ENCODE peak calls at places on chromosomes 11 and 22, in six cellular contexts. One of them, this sample, is unnamed.

GRCh38 chr22:44045171-44045570 is 21.1 kb downstream of the PARVB start:
- DNase-seq in fibroblast of lung: no peak
- DNase-seq in BE2C: no peak
- DNase-seq in CD8-positive, alpha-beta memory T cell: no peak
- DNase-seq in RWPE2: no peak
- DNase-seq in colonic mucosa: no peak
- DNase-seq in this sample: no peak

GRCh38 chr11:79066456-79067354 is 374.1 kb downstream of the TENM4 start:
- DNase-seq in colonic mucosa: no peak
- DNase-seq in fibroblast of lung: no peak
- DNase-seq in BE2C: peak; percentile 74
- DNase-seq in RWPE2: no peak
- DNase-seq in CD8-positive, alpha-beta memory T cell: no peak
- DNase-seq in this sample: peak; percentile 51

GRCh38 chr22:37242395-37242918 is 1.6 kb downstream of the RAC2 start:
- DNase-seq in colonic mucosa: peak; percentile 68
- DNase-seq in fibroblast of lung: no peak
- DNase-seq in BE2C: peak; percentile 63
- DNase-seq in CD8-positive, alpha-beta memory T cell: peak; percentile 84
- DNase-seq in RWPE2: peak; percentile 76
- DNase-seq in this sample: peak; percentile 23

GRCh38 chr11:64382586-64382985 is 23.6 kb downstream of the RPS6KA4 start:
- DNase-seq in BE2C: no peak
- DNase-seq in CD8-positive, alpha-beta memory T cell: no peak
- DNase-seq in fibroblast of lung: no peak
- DNase-seq in RWPE2: no peak
- DNase-seq in colonic mucosa: no peak
- DNase-seq in this sample: no peak

GRCh38 chr11:3105791-3106735 is 48.8 kb upstream of the CARS1 start:
- DNase-seq in BE2C: no peak
- DNase-seq in fibroblast of lung: no peak
- DNase-seq in CD8-positive, alpha-beta memory T cell: no peak
- DNase-seq in colonic mucosa: peak; percentile 16
- DNase-seq in RWPE2: peak; percentile 47
- DNase-seq in this sample: no peak

GRCh38 chr11:34205326-34206035 is 100.1 kb downstream of the NAT10 start:
- DNase-seq in CD8-positive, alpha-beta memory T cell: no peak
- DNase-seq in fibroblast of lung: peak; percentile 22
- DNase-seq in RWPE2: no peak
- DNase-seq in colonic mucosa: no peak
- DNase-seq in BE2C: no peak
- DNase-seq in this sample: peak; percentile 48

GRCh38 chr22:19291218-19291579 is 320 bp downstream of the CLTCL1 start:
- DNase-seq in RWPE2: peak; percentile 52
- DNase-seq in colonic mucosa: peak; percentile 28
- DNase-seq in BE2C: peak; percentile 53
- DNase-seq in CD8-positive, alpha-beta memory T cell: peak; percentile 40
- DNase-seq in fibroblast of lung: no peak
- DNase-seq in this sample: peak; percentile 20

GRCh38 chr22:50317674-50318073 is 9.1 kb downstream of the DENND6B start:
- DNase-seq in fibroblast of lung: no peak
- DNase-seq in colonic mucosa: no peak
- DNase-seq in BE2C: no peak
- DNase-seq in RWPE2: no peak
- DNase-seq in CD8-positive, alpha-beta memory T cell: no peak
- DNase-seq in this sample: no peak

GRCh38 chr11:95154514-95154913 is 64.9 kb downstream of the ENDOD1 start:
- DNase-seq in CD8-positive, alpha-beta memory T cell: peak; percentile 26
- DNase-seq in fibroblast of lung: peak; percentile 66
- DNase-seq in BE2C: peak; percentile 74
- DNase-seq in colonic mucosa: peak; percentile 53
- DNase-seq in RWPE2: no peak
- DNase-seq in this sample: peak; percentile 70

GRCh38 chr22:37362618-37363017 is 64.7 kb downstream of the ELFN2 start:
- DNase-seq in CD8-positive, alpha-beta memory T cell: no peak
- DNase-seq in colonic mucosa: no peak
- DNase-seq in fibroblast of lung: peak; percentile 46
- DNase-seq in RWPE2: no peak
- DNase-seq in BE2C: no peak
- DNase-seq in this sample: no peak

GRCh38 chr22:40898850-40899357 is 37.0 kb upstream of the DNAJB7 start:
- DNase-seq in CD8-positive, alpha-beta memory T cell: no peak
- DNase-seq in fibroblast of lung: peak; percentile 78
- DNase-seq in BE2C: no peak
- DNase-seq in RWPE2: no peak
- DNase-seq in colonic mucosa: no peak
- DNase-seq in this sample: peak; percentile 20

GRCh38 chr11:58926251-58926650 is 13.0 kb upstream of the GLYATL1 start:
- DNase-seq in fibroblast of lung: peak; percentile 24
- DNase-seq in RWPE2: no peak
- DNase-seq in colonic mucosa: no peak
- DNase-seq in BE2C: no peak
- DNase-seq in CD8-positive, alpha-beta memory T cell: no peak
- DNase-seq in this sample: no peak

GRCh38 chr22:19446603-19447387 is 716 bp downstream of the C22orf39 start:
- DNase-seq in colonic mucosa: peak; percentile 32
- DNase-seq in fibroblast of lung: peak; percentile 5
- DNase-seq in CD8-positive, alpha-beta memory T cell: no peak
- DNase-seq in BE2C: no peak
- DNase-seq in RWPE2: no peak
- DNase-seq in this sample: no peak

GRCh38 chr11:73185680-73186293 is 32.3 kb upstream of the P2RY2 start:
- DNase-seq in fibroblast of lung: peak; percentile 18
- DNase-seq in RWPE2: peak; percentile 96
- DNase-seq in CD8-positive, alpha-beta memory T cell: no peak
- DNase-seq in BE2C: no peak
- DNase-seq in colonic mucosa: no peak
- DNase-seq in this sample: no peak

GRCh38 chr11:29171350-29171950 is 845.4 kb downstream of the KCNA4 start:
- DNase-seq in colonic mucosa: no peak
- DNase-seq in BE2C: no peak
- DNase-seq in fibroblast of lung: no peak
- DNase-seq in RWPE2: no peak
- DNase-seq in CD8-positive, alpha-beta memory T cell: no peak
- DNase-seq in this sample: no peak

GRCh38 chr11:71988050-71988449 is 10.7 kb upstream of the IL18BP start:
- DNase-seq in colonic mucosa: no peak
- DNase-seq in fibroblast of lung: peak; percentile 72
- DNase-seq in CD8-positive, alpha-beta memory T cell: no peak
- DNase-seq in BE2C: no peak
- DNase-seq in RWPE2: no peak
- DNase-seq in this sample: no peak

GRCh38 chr11:70643642-70644041 is 245.3 kb downstream of the CTTN start:
- DNase-seq in BE2C: no peak
- DNase-seq in CD8-positive, alpha-beta memory T cell: no peak
- DNase-seq in fibroblast of lung: no peak
- DNase-seq in RWPE2: no peak
- DNase-seq in colonic mucosa: no peak
- DNase-seq in this sample: no peak

GRCh38 chr11:119373059-119373875 is 8.2 kb downstream of the USP2 start:
- DNase-seq in fibroblast of lung: no peak
- DNase-seq in RWPE2: no peak
- DNase-seq in colonic mucosa: no peak
- DNase-seq in BE2C: no peak
- DNase-seq in CD8-positive, alpha-beta memory T cell: no peak
- DNase-seq in this sample: no peak

GRCh38 chr11:119375629-119376196 is 5.8 kb downstream of the USP2 start:
- DNase-seq in fibroblast of lung: peak; percentile 95
- DNase-seq in colonic mucosa: peak; percentile 58
- DNase-seq in RWPE2: no peak
- DNase-seq in CD8-positive, alpha-beta memory T cell: no peak
- DNase-seq in BE2C: peak; percentile 34
- DNase-seq in this sample: peak; percentile 77

GRCh38 chr11:119372260-119373058 is 9.0 kb downstream of the USP2 start:
- DNase-seq in RWPE2: no peak
- DNase-seq in BE2C: no peak
- DNase-seq in CD8-positive, alpha-beta memory T cell: no peak
- DNase-seq in fibroblast of lung: no peak
- DNase-seq in colonic mucosa: no peak
- DNase-seq in this sample: no peak

GRCh38 chr11:119374632-119375394 is 6.7 kb downstream of the USP2 start:
- DNase-seq in RWPE2: no peak
- DNase-seq in CD8-positive, alpha-beta memory T cell: no peak
- DNase-seq in colonic mucosa: no peak
- DNase-seq in fibroblast of lung: no peak
- DNase-seq in BE2C: peak; percentile 89
- DNase-seq in this sample: no peak

GRCh38 chr11:119373917-119374631 is 7.4 kb downstream of the USP2 start:
- DNase-seq in colonic mucosa: peak; percentile 86
- DNase-seq in BE2C: peak; percentile 90
- DNase-seq in CD8-positive, alpha-beta memory T cell: peak; percentile 39
- DNase-seq in fibroblast of lung: peak; percentile 86
- DNase-seq in RWPE2: no peak
- DNase-seq in this sample: peak; percentile 83
- H3K4me1 ChIP-seq in colonic mucosa: peaks cover 12% of the 10 kb centered on the region
- H3K4me1 ChIP-seq in BE2C: peaks cover 66% of the 10 kb centered on the region
- H3K4me1 ChIP-seq in CD8-positive, alpha-beta memory T cell: peaks cover 9% of the 10 kb centered on the region
- H3K4me1 ChIP-seq in fibroblast of lung: peaks cover 32% of the 10 kb centered on the region
- H3K4me1 ChIP-seq in RWPE2: peaks cover 33% of the 10 kb centered on the region
- H3K4me1 ChIP-seq in this sample: peaks cover 85% of the 10 kb centered on the region

GRCh38 chr22:20548806-20549205 is 41.4 kb downstream of the MED15 start:
- DNase-seq in fibroblast of lung: no peak
- DNase-seq in RWPE2: no peak
- DNase-seq in BE2C: no peak
- DNase-seq in colonic mucosa: no peak
- DNase-seq in CD8-positive, alpha-beta memory T cell: no peak
- DNase-seq in this sample: no peak

GRCh38 chr22:20550057-20550817 is 42.8 kb downstream of the MED15 start:
- DNase-seq in RWPE2: no peak
- DNase-seq in BE2C: no peak
- DNase-seq in CD8-positive, alpha-beta memory T cell: no peak
- DNase-seq in fibroblast of lung: no peak
- DNase-seq in colonic mucosa: no peak
- DNase-seq in this sample: no peak

GRCh38 chr22:20550851-20551744 is 43.7 kb downstream of the MED15 start:
- DNase-seq in fibroblast of lung: peak; percentile 54
- DNase-seq in colonic mucosa: no peak
- DNase-seq in CD8-positive, alpha-beta memory T cell: peak; percentile 41
- DNase-seq in RWPE2: no peak
- DNase-seq in BE2C: no peak
- DNase-seq in this sample: peak; percentile 74

GRCh38 chr22:20547029-20547428 is 39.6 kb downstream of the MED15 start:
- DNase-seq in BE2C: no peak
- DNase-seq in CD8-positive, alpha-beta memory T cell: no peak
- DNase-seq in fibroblast of lung: no peak
- DNase-seq in RWPE2: no peak
- DNase-seq in colonic mucosa: no peak
- DNase-seq in this sample: no peak

GRCh38 chr22:20549232-20549841 is 41.9 kb downstream of the MED15 start:
- DNase-seq in RWPE2: no peak
- DNase-seq in fibroblast of lung: no peak
- DNase-seq in BE2C: no peak
- DNase-seq in CD8-positive, alpha-beta memory T cell: peak; percentile 53
- DNase-seq in colonic mucosa: no peak
- DNase-seq in this sample: no peak
- H3K4me1 ChIP-seq in RWPE2: no peaks in the 10 kb centered on the region
- H3K4me1 ChIP-seq in fibroblast of lung: peaks cover 47% of the 10 kb centered on the region
- H3K4me1 ChIP-seq in BE2C: peaks cover 53% of the 10 kb centered on the region
- H3K4me1 ChIP-seq in CD8-positive, alpha-beta memory T cell: peaks cover 95% of the 10 kb centered on the region
- H3K4me1 ChIP-seq in colonic mucosa: peaks cover 13% of the 10 kb centered on the region
- H3K4me1 ChIP-seq in this sample: peaks cover 38% of the 10 kb centered on the region

DNA sequence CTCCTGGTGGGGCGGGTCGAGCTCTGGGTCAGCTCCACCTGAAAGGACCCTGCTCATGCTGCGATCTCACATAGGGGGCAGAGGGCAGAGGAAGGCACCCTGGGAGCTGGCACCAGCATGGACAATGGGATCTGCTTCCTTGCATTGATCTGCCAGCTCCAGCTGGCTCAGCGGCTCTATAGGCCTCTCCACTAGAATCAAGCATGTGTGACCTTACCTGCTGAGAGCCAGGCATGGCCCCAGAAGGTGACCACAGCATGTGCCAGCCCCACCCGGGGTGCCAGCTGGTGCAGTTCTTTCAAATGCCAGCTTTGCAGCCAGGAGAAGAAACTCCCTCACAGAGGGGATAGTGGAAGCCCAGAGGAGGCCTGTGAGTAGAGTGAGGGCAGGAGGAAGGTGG is 22.0 kb upstream of the KLHL35 start:
- DNase-seq in BE2C: no peak
- DNase-seq in fibroblast of lung: no peak
- DNase-seq in RWPE2: no peak
- DNase-seq in CD8-positive, alpha-beta memory T cell: no peak
- DNase-seq in colonic mucosa: no peak
- DNase-seq in this sample: no peak
- H3K4me1 ChIP-seq in BE2C: no peaks in the 10 kb centered on the region
- H3K4me1 ChIP-seq in fibroblast of lung: peaks cover 6% of the 10 kb centered on the region
- H3K4me1 ChIP-seq in RWPE2: no peaks in the 10 kb centered on the region
- H3K4me1 ChIP-seq in CD8-positive, alpha-beta memory T cell: no peaks in the 10 kb centered on the region
- H3K4me1 ChIP-seq in colonic mucosa: no peaks in the 10 kb centered on the region
- H3K4me1 ChIP-seq in this sample: no peaks in the 10 kb centered on the region

DNA sequence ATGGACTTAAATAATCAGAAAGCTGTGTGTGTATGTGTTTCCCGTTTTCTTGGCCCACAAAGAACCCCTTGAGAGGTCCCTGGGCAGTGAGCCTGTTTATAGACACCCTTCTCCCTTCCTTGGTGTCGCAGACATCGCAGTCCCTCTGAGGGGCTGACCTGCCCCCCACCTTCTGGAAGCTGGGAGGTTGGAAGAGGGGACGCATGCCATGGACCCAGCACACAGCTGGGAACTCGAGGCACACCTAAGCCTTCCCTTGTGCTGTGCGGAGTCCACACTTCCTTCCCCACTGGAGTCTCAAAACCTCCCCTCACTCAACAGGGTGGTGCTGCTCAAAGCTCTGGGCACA is 514 bp upstream of the APOBEC3B start:
- DNase-seq in RWPE2: no peak
- DNase-seq in colonic mucosa: no peak
- DNase-seq in fibroblast of lung: no peak
- DNase-seq in CD8-positive, alpha-beta memory T cell: no peak
- DNase-seq in BE2C: no peak
- DNase-seq in this sample: no peak
- H3K4me1 ChIP-seq in RWPE2: peaks cover 22% of the 10 kb centered on the region
- H3K4me1 ChIP-seq in colonic mucosa: no peaks in the 10 kb centered on the region
- H3K4me1 ChIP-seq in fibroblast of lung: peaks cover 6% of the 10 kb centered on the region
- H3K4me1 ChIP-seq in CD8-positive, alpha-beta memory T cell: peaks cover 19% of the 10 kb centered on the region
- H3K4me1 ChIP-seq in BE2C: peaks cover 6% of the 10 kb centered on the region
- H3K4me1 ChIP-seq in this sample: no peaks in the 10 kb centered on the region